ENCODE peak calls at places on chromosome 15, in four cellular contexts. X is left ventricle myocardium inferior, O is BE2C, B is breast epithelium. H is an unnamed sample.
A peak's percentile ranks its signal among the peaks of the same experiment; 100 is the strongest.

GRCh38 chr15:33608714-33609113 is 297.9 kb downstream of the RYR3 start:
- DNase-seq in X (no peak), O (no peak), B (no peak), H (no peak)

GRCh38 chr15:34014556-34014955 is 24.4 kb downstream of the AVEN start:
- DNase-seq in X (no peak), O (no peak), B (no peak), H (no peak)

GRCh38 chr15:35320158-35320780 is 225.7 kb downstream of the DPH6 start:
- DNase-seq in X (no peak), O (no peak), B (no peak), H (no peak)

GRCh38 chr15:78063966-78064365 is 13.5 kb downstream of the TBC1D2B start:
- DNase-seq in X (no peak), O (no peak), B (no peak), H (no peak)

GRCh38 chr15:95996494-95996893 is 334.0 kb upstream of the NR2F2 start:
- DNase-seq in X (no peak), O (no peak), B (no peak), H (no peak)

GRCh38 chr15:89090791-89091666 is 2.8 kb downstream of the ABHD2 start:
- DNase-seq in X (peak; percentile 73), O (peak; percentile 68), B (peak; percentile 51), H (peak; percentile 91)

GRCh38 chr15:76994496-76994895 is 430 bp upstream of the PSTPIP1 start:
- DNase-seq in X (no peak), O (no peak), B (no peak), H (no peak)

GRCh38 chr15:31758126-31758525 is 272.2 kb upstream of the CHRNA7 start:
- DNase-seq in X (peak; percentile 62), O (peak; percentile 74), B (no peak), H (peak; percentile 65)

GRCh38 chr15:29784413-29784812 is 37.9 kb downstream of the TJP1 start:
- DNase-seq in X (no peak), O (no peak), B (no peak), H (no peak)

GRCh38 chr15:74317820-74318375 is 49.5 kb downstream of the CYP11A1 start:
- DNase-seq in X (peak; percentile 92), O (peak; percentile 89), B (peak; percentile 50), H (peak; percentile 81)

GRCh38 chr15:39748276-39748675 is 34.4 kb downstream of the FSIP1 start:
- DNase-seq in X (no peak), O (no peak), B (no peak), H (no peak)

GRCh38 chr15:28929200-28929599 is 43.4 kb downstream of the APBA2 start:
- DNase-seq in X (no peak), O (no peak), B (no peak), H (no peak)

GRCh38 chr15:88908697-88909621 is 4.2 kb downstream of the MFGE8 start:
- DNase-seq in X (no peak), O (no peak), B (no peak), H (no peak)

GRCh38 chr15:41930221-41930866 is 36.5 kb upstream of the SPTBN5 start:
- DNase-seq in X (peak; percentile 64), O (no peak), B (no peak), H (peak; percentile 76)

GRCh38 chr15:28881170-28881569 is 4.6 kb upstream of the APBA2 start:
- DNase-seq in X (no peak), O (no peak), B (no peak), H (no peak)

GRCh38 chr15:31973197-31973596 is 57.1 kb upstream of the CHRNA7 start:
- DNase-seq in X (no peak), O (no peak), B (no peak), H (no peak)

GRCh38 chr15:31169558-31169957 is 68.0 kb upstream of the TRPM1 start:
- DNase-seq in X (no peak), O (no peak), B (no peak), H (peak; percentile 40)

GRCh38 chr15:68652141-68652540 is 73.3 kb downstream of the CORO2B start:
- DNase-seq in X (peak; percentile 57), O (no peak), B (no peak), H (no peak)

GRCh38 chr15:85748176-85748575 is 46.5 kb downstream of the KLHL25 start:
- DNase-seq in X (no peak), O (no peak), B (peak; percentile 14), H (peak; percentile 46)

GRCh38 chr15:73593278-73594074 is 39.7 kb downstream of the NPTN start:
- DNase-seq in X (no peak), O (peak; percentile 77), B (no peak), H (no peak)

GRCh38 chr15:37773111-37773860 is 161.2 kb upstream of the TMCO5A start:
- DNase-seq in X (no peak), O (no peak), B (no peak), H (no peak)

GRCh38 chr15:46921906-46922305 is 795.4 kb upstream of the SEMA6D start:
- DNase-seq in X (no peak), O (no peak), B (no peak), H (no peak)

GRCh38 chr15:51493892-51494291 is 128.7 kb downstream of the DMXL2 start:
- DNase-seq in X (no peak), O (no peak), B (no peak), H (no peak)

GRCh38 chr15:32682569-32682968 is 35.2 kb upstream of the GREM1 start:
- DNase-seq in X (no peak), O (no peak), B (no peak), H (no peak)

GRCh38 chr15:75232826-75233503 is 25.2 kb upstream of the GOLGA6C start:
- DNase-seq in X (peak; percentile 8), O (no peak), B (no peak), H (no peak)

GRCh38 chr15:39084683-39085530 is 496.0 kb upstream of the THBS1 start:
- DNase-seq in X (peak; percentile 24), O (no peak), B (no peak), H (no peak)

GRCh38 chr15:43194775-43195174 is 9.6 kb downstream of the CCNDBP1 start:
- DNase-seq in X (no peak), O (no peak), B (no peak), H (no peak)

GRCh38 chr15:72170691-72171090 is 26.9 kb downstream of the GRAMD2A start:
- DNase-seq in X (no peak), O (no peak), B (no peak), H (no peak)

DNA sequence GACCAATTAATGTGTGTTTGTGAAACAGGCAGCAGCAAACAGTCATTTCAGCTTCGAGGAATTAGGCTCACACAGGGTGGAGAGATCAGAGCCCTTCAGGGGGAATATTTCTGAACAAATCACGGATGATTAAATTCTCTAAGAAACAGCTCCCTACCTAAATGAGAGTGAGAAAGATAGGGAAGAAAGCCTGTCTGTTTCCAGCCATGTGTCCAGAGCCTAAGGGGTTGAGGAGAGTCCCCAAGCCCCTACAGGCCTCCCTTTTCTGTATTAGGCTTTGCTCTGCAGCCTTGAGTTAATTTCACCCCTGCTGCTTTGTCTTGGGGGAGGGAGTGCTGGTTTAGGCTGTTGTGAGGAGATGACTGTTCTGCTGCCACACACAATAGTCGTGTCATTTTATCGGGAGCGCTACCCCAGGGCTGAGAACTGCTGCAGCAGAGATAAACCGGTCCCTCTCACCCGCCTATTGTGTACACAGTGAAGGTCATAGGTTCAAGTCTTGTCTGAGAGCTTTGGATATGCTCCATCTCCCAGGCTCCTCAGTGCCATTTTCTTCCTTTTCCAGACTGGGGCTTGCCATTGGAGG is 1.3 kb downstream of the ZNF609 start:
- DNase-seq in X (no peak), O (peak; percentile 27), B (no peak), H (no peak)
- TF ChIP-seq CTCF in X (no peak), O (no peak), B (no peak), H (no peak)

GRCh38 chr15:66504563-66505429 is at the start of the genes RPL4 and ZWILCH:
- DNase-seq in X (peak; percentile 81), O (peak; percentile 76), B (peak; percentile 62), H (peak; percentile 82)

GRCh38 chr15:66505818-66506217 is 692 bp downstream of the ZWILCH start:
- DNase-seq in X (no peak), O (no peak), B (no peak), H (no peak)

GRCh38 chr15:66502491-66502890 is 2.2 kb downstream of the RPL4 start:
- DNase-seq in X (no peak), O (no peak), B (no peak), H (no peak)

GRCh38 chr15:66505430-66505811 is 295 bp downstream of the ZWILCH start:
- DNase-seq in X (no peak), O (no peak), B (no peak), H (no peak)

DNA sequence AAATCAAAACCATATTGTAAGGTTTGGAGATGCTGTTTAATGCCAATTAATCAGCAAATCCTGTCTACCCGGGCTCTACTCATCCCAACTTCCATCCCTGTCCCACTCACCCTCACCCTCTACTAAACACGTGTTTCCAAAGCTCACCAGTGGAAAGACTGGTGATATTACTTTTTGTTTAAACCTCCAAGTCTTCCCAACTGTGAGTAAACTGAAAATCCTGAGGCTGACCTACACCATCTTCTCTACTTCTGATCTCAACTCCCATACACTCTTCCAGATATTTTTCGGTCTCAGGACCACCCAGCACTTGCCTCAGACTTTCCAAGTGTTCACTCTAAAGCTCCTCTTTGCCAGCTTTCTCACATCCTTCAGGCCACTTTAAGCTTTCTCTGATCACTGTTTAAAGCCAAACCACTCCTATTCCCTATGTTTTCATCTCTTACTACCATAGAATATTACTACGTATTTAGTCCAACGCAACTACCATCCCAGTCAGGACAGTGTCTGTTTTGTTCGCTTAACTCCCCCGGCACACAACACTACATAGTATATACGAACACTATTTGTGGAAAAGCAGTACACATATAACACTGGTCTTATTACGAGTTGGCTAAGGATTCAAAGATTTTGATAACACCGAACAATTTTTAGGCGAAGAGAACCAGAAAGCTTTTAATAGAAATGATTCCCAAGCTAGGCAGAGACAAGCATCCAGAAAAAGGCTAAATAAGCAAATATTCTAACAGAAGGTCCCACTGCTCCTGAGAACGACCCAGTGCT is 684 bp downstream of the RPL4 start:
- DNase-seq in X (no peak), O (no peak), B (no peak), H (no peak)
- H3K36me3 ChIP-seq in X (peaks cover 45% of the 10 kb centered on the region), O (peaks cover 55% of the 10 kb centered on the region), B (peaks cover 5% of the 10 kb centered on the region), H (peaks cover 44% of the 10 kb centered on the region)

DNA sequence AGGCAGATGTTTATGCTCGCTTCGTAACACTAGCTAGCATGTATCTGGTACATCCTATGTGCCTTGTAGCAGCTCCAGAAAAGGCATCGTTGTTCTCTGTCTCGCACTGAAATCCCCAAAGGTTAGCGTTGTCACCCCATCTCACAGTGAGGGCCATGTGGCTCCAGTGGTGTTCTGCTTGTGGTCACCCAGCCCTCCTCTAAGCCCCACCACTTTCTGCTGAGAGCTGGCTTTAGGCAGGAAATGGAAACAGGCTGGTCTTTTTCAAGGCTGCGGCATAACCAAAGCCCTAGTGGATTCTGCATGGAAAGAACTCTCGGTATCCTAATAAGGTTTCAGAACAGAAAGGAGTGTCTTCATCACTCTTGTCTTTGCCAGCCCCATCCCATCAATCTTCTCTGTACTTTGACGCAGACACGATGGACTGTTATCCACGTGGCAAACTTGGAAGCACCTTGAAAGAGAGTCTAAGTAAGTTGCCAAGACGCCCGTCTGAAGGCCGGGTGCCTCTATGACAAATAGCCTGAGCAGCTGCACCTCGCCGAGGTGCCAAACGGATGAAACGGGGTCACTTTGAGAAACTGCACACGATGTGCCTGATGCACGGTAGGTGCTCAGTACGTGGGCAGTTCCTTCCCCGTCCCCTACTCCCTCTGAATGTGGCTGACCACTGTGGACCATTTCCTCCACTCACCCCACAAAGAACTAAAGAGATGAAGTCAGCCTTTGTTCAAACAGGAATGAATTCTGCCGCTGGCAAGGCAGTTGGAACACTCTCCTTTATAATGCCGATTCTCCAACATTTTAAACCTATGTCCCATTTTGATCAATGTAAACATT is 57.8 kb upstream of the MEF2A start:
- DNase-seq in X (no peak), O (peak; percentile 72), B (no peak), H (peak; percentile 85)
- H3K4me3 ChIP-seq in X (peak overlapping the region; percentile 40), O (peak overlapping the region; percentile 31), B (no peak overlapping the region), H (peak overlapping the region; percentile 7)

DNA sequence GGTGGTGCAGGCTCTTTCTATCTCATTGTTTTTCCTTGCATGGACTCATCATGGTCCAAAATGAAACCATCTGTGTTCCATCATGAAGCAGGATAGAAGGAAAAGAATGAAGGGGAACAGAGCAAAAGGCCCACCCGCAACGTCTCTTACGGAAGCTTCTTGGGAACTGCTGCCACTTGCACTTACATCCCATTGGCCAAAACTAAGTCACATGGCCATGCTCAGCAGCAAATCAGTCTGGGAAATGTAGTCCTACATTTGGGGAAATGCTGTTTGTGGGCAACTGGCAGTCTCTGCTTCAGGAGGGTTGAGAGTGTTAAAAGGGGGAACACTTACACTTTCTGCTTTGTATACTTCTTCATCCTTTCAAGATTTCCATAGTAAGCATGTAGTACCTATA is 191.6 kb downstream of the SV2B start:
- DNase-seq in X (no peak), O (peak; percentile 47), B (no peak), H (no peak)
- TF ChIP-seq CTCF in X (no peak), O (no peak), B (no peak), H (no peak)

H was measured in right atrium auricular region.